ENCODE peak calls at places on chromosomes 3 and 15, in seven cellular contexts. Y is AG09309, W is BE2C, D is pancreas, N is fibroblast of the aortic adventitia, C is choroid plexus epithelial cell, B is colonic mucosa. L is an unnamed sample.

GRCh38 chr3:46407976-46408375 is 917 bp downstream of the CCRL2 start:
- DNase-seq in B (no peak), N (no peak), Y (no peak), W (no peak), D (no peak), C (no peak), L (no peak)

GRCh38 chr15:36449662-36450145 is 129.7 kb upstream of the CDIN1 start:
- DNase-seq in Y (no peak), D (no peak), B (no peak), W (no peak), N (peak; percentile 33), C (no peak), L (no peak)

GRCh38 chr3:190013943-190014924 is 106.5 kb downstream of the P3H2 start:
- DNase-seq in N (no peak), W (no peak), C (no peak), B (no peak), Y (no peak), D (no peak), L (no peak)

GRCh38 chr15:72934006-72934405 is 118.3 kb upstream of the NEO1 start:
- DNase-seq in C (no peak), B (no peak), Y (peak; percentile 10), W (no peak), N (peak; percentile 21), D (no peak), L (no peak)

GRCh38 chr3:139425745-139426400 is 36.4 kb upstream of the COPB2 start:
- DNase-seq in D (no peak), B (no peak), W (no peak), N (no peak), Y (no peak), C (no peak), L (no peak)

GRCh38 chr15:93121089-93121488 is 32.1 kb upstream of the RGMA start:
- DNase-seq in Y (no peak), N (no peak), B (no peak), D (no peak), W (no peak), C (no peak), L (no peak)

GRCh38 chr15:71044006-71044405 is 71.3 kb upstream of the THSD4 start:
- DNase-seq in Y (no peak), W (no peak), C (peak; percentile 75), D (no peak), N (peak; percentile 87), B (no peak), L (no peak)

GRCh38 chr15:68389041-68389930 is 42.7 kb downstream of the ITGA11 start:
- DNase-seq in N (no peak), Y (no peak), W (peak; percentile 5), D (no peak), C (no peak), B (no peak), L (no peak)

GRCh38 chr15:69275933-69276565 is 22.7 kb upstream of the PAQR5 start:
- DNase-seq in B (no peak), N (no peak), W (no peak), Y (no peak), C (peak; percentile 42), D (no peak), L (no peak)

GRCh38 chr3:105827101-105827634 is 41.6 kb downstream of the CBLB start:
- DNase-seq in W (no peak), B (no peak), D (no peak), Y (no peak), N (peak; percentile 80), C (peak; percentile 58), L (no peak)

GRCh38 chr3:153599685-153600084 is 437.7 kb downstream of the RAP2B start:
- DNase-seq in W (no peak), D (no peak), C (peak; percentile 94), B (no peak), N (peak; percentile 92), Y (peak; percentile 71), L (peak; percentile 73)

GRCh38 chr3:133038731-133039398 is 674 bp downstream of the TMEM108 start:
- DNase-seq in B (no peak), C (peak; percentile 7), N (peak; percentile 1), D (peak; percentile 71), Y (no peak), W (peak; percentile 46), L (no peak)

GRCh38 chr3:127735767-127736693 is 63.3 kb downstream of the ABTB1 start:
- DNase-seq in N (peak; percentile 82), W (no peak), C (peak; percentile 82), D (no peak), Y (peak; percentile 44), B (peak; percentile 46), L (peak; percentile 83)

GRCh38 chr3:165868088-165868487 is 30.9 kb upstream of the BCHE start:
- DNase-seq in W (no peak), Y (no peak), C (no peak), D (peak; percentile 14), B (no peak), N (no peak), L (no peak)

GRCh38 chr3:31370681-31371080 is 162.0 kb upstream of the STT3B start:
- DNase-seq in Y (no peak), N (peak; percentile 36), C (peak; percentile 28), D (no peak), W (no peak), B (no peak), L (no peak)

GRCh38 chr15:28191832-28192231 is 92.7 kb upstream of the OCA2 start:
- DNase-seq in W (peak; percentile 89), D (no peak), Y (peak; percentile 44), C (peak; percentile 87), B (no peak), N (peak; percentile 25), L (peak; percentile 86)

GRCh38 chr3:128489860-128490649 is 2.9 kb downstream of the GATA2 start:
- DNase-seq in N (peak; percentile 49), Y (no peak), B (peak; percentile 33), D (peak; percentile 84), W (peak; percentile 67), C (peak; percentile 13), L (peak; percentile 54)

GRCh38 chr3:170815340-170815739 is 54.7 kb downstream of the RPL22L1 start:
- DNase-seq in N (no peak), C (peak; percentile 62), Y (no peak), D (peak; percentile 76), W (no peak), B (peak; percentile 29), L (no peak)

GRCh38 chr3:54120657-54121403 is 1.5 kb upstream of the CACNA2D3 start:
- DNase-seq in W (peak; percentile 38), Y (no peak), N (no peak), B (no peak), C (peak; percentile 4), D (peak; percentile 71), L (no peak)
- H3K4me3 ChIP-seq in W (peak overlapping the region; percentile 63), Y (no peak overlapping the region), N (no peak overlapping the region), B (peak overlapping the region; percentile 39), C (no peak overlapping the region), D (peak overlapping the region; percentile 36), L (no peak overlapping the region)

DNA sequence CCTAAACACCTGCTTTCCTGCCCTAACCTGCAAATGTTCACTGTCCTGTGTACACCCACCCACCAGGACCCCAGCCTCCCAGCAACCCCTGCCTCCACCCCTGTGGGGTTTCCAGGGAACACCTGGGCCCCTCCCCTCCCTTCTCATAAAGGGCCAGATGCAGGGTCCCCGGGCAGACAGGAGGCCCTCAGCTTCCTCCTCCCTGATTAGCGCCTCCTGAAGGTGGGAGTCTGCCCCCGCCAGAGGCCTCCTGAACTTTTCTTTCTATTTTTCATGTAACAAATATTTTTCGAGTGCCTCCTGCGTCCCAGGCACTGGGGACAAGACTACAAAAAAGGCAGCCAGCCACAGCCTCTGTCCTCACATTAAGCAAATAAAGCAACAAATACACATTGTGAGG is 135.4 kb upstream of the LINGO1 start:
- DNase-seq in D (no peak), N (no peak), B (no peak), Y (no peak), C (no peak), W (no peak), L (no peak)
- TF ChIP-seq CTCF in D (no peak), N (no peak), B (no peak), Y (no peak), C (no peak), W (no peak), L (no peak)

GRCh38 chr15:100131321-100132224 is 210.2 kb downstream of the ADAMTS17 start:
- DNase-seq in C (peak; percentile 65), D (peak; percentile 73), B (no peak), Y (no peak), W (no peak), N (no peak), L (peak; percentile 33)
- H3K4me3 ChIP-seq in C (peak overlapping the region; percentile 51), D (no peak overlapping the region), B (no peak overlapping the region), Y (no peak overlapping the region), W (no peak overlapping the region), N (no peak overlapping the region), L (peak overlapping the region; percentile 52)

GRCh38 chr15:42721016-42721415 is 15.9 kb downstream of the CDAN1 start:
- DNase-seq in N (no peak), B (no peak), C (no peak), W (no peak), Y (no peak), D (no peak), L (no peak)

GRCh38 chr15:42725331-42725903 is 11.5 kb downstream of the CDAN1 start:
- DNase-seq in D (no peak), B (no peak), W (no peak), N (no peak), C (no peak), Y (no peak), L (no peak)

GRCh38 chr15:42724276-42724675 is 12.7 kb downstream of the CDAN1 start:
- DNase-seq in B (no peak), D (no peak), N (no peak), W (no peak), Y (no peak), C (no peak), L (no peak)

GRCh38 chr15:42720071-42720470 is 16.9 kb downstream of the CDAN1 start:
- DNase-seq in C (no peak), B (no peak), N (no peak), W (no peak), D (no peak), Y (no peak), L (no peak)

DNA sequence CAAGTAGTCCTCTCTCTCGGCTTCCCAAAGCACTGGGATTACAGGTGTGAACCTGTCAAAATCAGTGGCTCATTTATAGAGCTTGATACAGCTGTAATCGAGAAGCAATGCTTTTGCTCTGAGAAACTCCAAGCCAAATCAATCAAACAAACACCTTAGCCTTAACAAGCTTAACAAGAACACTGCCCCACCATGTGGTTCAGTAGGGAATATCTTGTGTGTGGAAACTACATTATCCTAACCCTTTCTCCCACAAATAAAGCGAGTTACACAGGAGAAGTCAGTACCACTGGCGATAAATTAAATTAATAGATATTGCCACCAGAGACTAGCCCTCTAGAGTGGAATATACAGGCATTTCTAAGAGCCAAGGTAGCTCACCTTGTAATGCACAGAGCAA is 13.9 kb downstream of the CDAN1 start:
- DNase-seq in D (no peak), N (no peak), Y (no peak), W (no peak), B (no peak), C (peak; percentile 36), L (no peak)
- TF ChIP-seq CTCF in D (no peak), N (peak; percentile 14), Y (peak; percentile 7), W (peak; percentile 40), B (no peak), C (no peak), L (no peak)

GRCh38 chr3:125211523-125212095 is 939 bp downstream of the SLC12A8 start:
- DNase-seq in N (no peak), Y (no peak), D (no peak), C (no peak), B (no peak), W (no peak), L (no peak)
- H3K4me3 ChIP-seq in N (no peak overlapping the region), Y (no peak overlapping the region), D (peak overlapping the region; percentile 72), C (peak overlapping the region; percentile 61), B (peak overlapping the region; percentile 53), W (peak overlapping the region; percentile 76), L (peak overlapping the region; percentile 54)

GRCh38 chr3:73624363-73625123 is at the start of gene PDZRN3:
- DNase-seq in W (peak; percentile 86), C (peak; percentile 63), N (peak; percentile 84), D (peak; percentile 80), Y (no peak), B (peak; percentile 84), L (peak; percentile 75)
- TF ChIP-seq CTCF in W (no peak), C (no peak), N (no peak), D (no peak), Y (no peak), B (no peak), L (no peak)

L was measured in fibroblast of villous mesenchyme.